ENCODE peak calls at places on chromosomes 2 and 18, in six cellular contexts. K is GM03348; N is Calu3; H is activated T-helper 1 cell treated with Interleukin-2 at 50 U/mL for 16 hours; T is fibroblast of lung; V is activated naive CD4-positive, alpha-beta T cell. E is an unnamed sample.

GRCh38 chr2:201507725-201508124 is 56.2 kb downstream of the STRADB start:
- DNase-seq in K (no peak), N (no peak), H (no peak), T (no peak), V (no peak), E (no peak)

GRCh38 chr2:239092571-239093294 is 244.8 kb downstream of the TWIST2 start:
- DNase-seq in K (no peak), N (no peak), H (no peak), T (no peak), V (no peak), E (no peak)

GRCh38 chr2:3728104-3729054 is 25.0 kb downstream of the DCDC2C start:
- DNase-seq in K (peak; percentile 79), N (peak; percentile 7), H (no peak), T (peak; percentile 76), V (no peak), E (peak; percentile 63)

GRCh38 chr2:73984922-73985317 is 210 bp downstream of the TET3 start:
- DNase-seq in K (peak; percentile 55), N (peak; percentile 75), H (peak; percentile 57), T (no peak), V (peak; percentile 65), E (no peak)

GRCh38 chr2:71004857-71005256 is 10.2 kb upstream of the TEX261 start:
- DNase-seq in K (peak; percentile 2), N (no peak), H (no peak), T (no peak), V (no peak), E (no peak)

GRCh38 chr2:148680462-148680861 is 35.9 kb downstream of the EPC2 start:
- DNase-seq in K (no peak), N (no peak), H (no peak), T (peak; percentile 19), V (no peak), E (peak; percentile 22)

GRCh38 chr2:105321875-105322646 is 7.5 kb downstream of the TGFBRAP1 start:
- DNase-seq in K (no peak), N (no peak), H (no peak), T (no peak), V (no peak), E (no peak)

GRCh38 chr2:167697194-167697593 is 550.2 kb downstream of the STK39 start:
- DNase-seq in K (no peak), N (no peak), H (no peak), T (no peak), V (no peak), E (no peak)

GRCh38 chr18:46386788-46387187 is 270.2 kb downstream of the LOXHD1 start:
- DNase-seq in K (peak; percentile 29), N (no peak), H (no peak), T (no peak), V (no peak), E (no peak)

GRCh38 chr2:212994976-212995375 is 156.4 kb downstream of the IKZF2 start:
- DNase-seq in K (no peak), N (no peak), H (no peak), T (peak; percentile 22), V (no peak), E (no peak)

GRCh38 chr18:63758616-63759015 is 16.6 kb upstream of the SERPINB7 start:
- DNase-seq in K (no peak), N (no peak), H (no peak), T (no peak), V (no peak), E (no peak)

GRCh38 chr2:134021830-134022524 is 231.9 kb upstream of the MGAT5 start:
- DNase-seq in K (no peak), N (no peak), H (no peak), T (no peak), V (no peak), E (no peak)

GRCh38 chr2:224925822-224926124 is 116.5 kb downstream of the DOCK10 start:
- DNase-seq in K (no peak), N (no peak), H (no peak), T (peak; percentile 33), V (no peak), E (peak; percentile 14)

GRCh38 chr2:170084820-170085475 is 93.0 kb upstream of the MYO3B start:
- DNase-seq in K (no peak), N (no peak), H (no peak), T (peak; percentile 16), V (no peak), E (no peak)

GRCh38 chr2:196249860-196250259 is 78.5 kb upstream of the STK17B start:
- DNase-seq in K (peak; percentile 25), N (peak; percentile 31), H (no peak), T (peak; percentile 29), V (no peak), E (no peak)

GRCh38 chr2:232363784-232364615 is 14.6 kb upstream of the ALPP start:
- DNase-seq in K (no peak), N (no peak), H (no peak), T (peak; percentile 23), V (no peak), E (no peak)

GRCh38 chr18:62717059-62717849 is 1.9 kb downstream of the PHLPP1 start:
- DNase-seq in K (peak; percentile 29), N (peak; percentile 45), H (peak; percentile 15), T (peak; percentile 52), V (peak; percentile 23), E (peak; percentile 48)

GRCh38 chr2:9630001-9630749 is 622 bp downstream of the YWHAQ start:
- DNase-seq in K (peak; percentile 84), N (peak; percentile 78), H (peak; percentile 57), T (peak; percentile 67), V (peak; percentile 65), E (peak; percentile 65)

GRCh38 chr2:33134086-33134763 is 187.5 kb downstream of the LTBP1 start:
- DNase-seq in K (peak; percentile 83), N (peak; percentile 20), H (no peak), T (peak; percentile 100), V (no peak), E (peak; percentile 98)

GRCh38 chr2:231935207-231935524 is 9.0 kb upstream of the NPPC start:
- DNase-seq in K (no peak), N (no peak), H (no peak), T (no peak), V (no peak), E (peak; percentile 18)

GRCh38 chr2:41698787-41699422 is 348.9 kb upstream of the PKDCC start:
- DNase-seq in K (peak; percentile 53), N (peak; percentile 39), H (no peak), T (peak; percentile 17), V (no peak), E (peak; percentile 35)

GRCh38 chr2:235908826-235909225 is 259.4 kb downstream of the GBX2 start:
- DNase-seq in K (no peak), N (no peak), H (no peak), T (no peak), V (no peak), E (no peak)

GRCh38 chr2:27655155-27655951 is 8.1 kb downstream of the SUPT7L start:
- DNase-seq in K (no peak), N (no peak), H (no peak), T (peak; percentile 52), V (no peak), E (peak; percentile 63)

GRCh38 chr2:119261498-119262225 is 38.0 kb downstream of the STEAP3 start:
- DNase-seq in K (no peak), N (no peak), H (no peak), T (no peak), V (no peak), E (no peak)

GRCh38 chr2:201854841-201855240 is 48.5 kb downstream of the CDK15 start:
- DNase-seq in K (peak; percentile 33), N (peak; percentile 14), H (no peak), T (no peak), V (no peak), E (no peak)

GRCh38 chr2:74555610-74556103 is 1.1 kb downstream of the DOK1 start:
- DNase-seq in K (no peak), N (no peak), H (no peak), T (no peak), V (no peak), E (no peak)

GRCh38 chr2:121356058-121356640 is 71.1 kb upstream of the TFCP2L1 start:
- DNase-seq in K (peak; percentile 81), N (peak; percentile 63), H (no peak), T (peak; percentile 80), V (no peak), E (peak; percentile 82)

GRCh38 chr18:79933765-79934164 is 17.7 kb downstream of the SLC66A2 start:
- DNase-seq in K (peak; percentile 62), N (no peak), H (no peak), T (no peak), V (no peak), E (peak; percentile 49)

GRCh38 chr18:67770520-67770919 is 254.0 kb upstream of the DSEL start:
- DNase-seq in K (no peak), N (no peak), H (no peak), T (no peak), V (no peak), E (no peak)

GRCh38 chr2:134619250-134619649 is 99.5 kb downstream of the TMEM163 start:
- DNase-seq in K (no peak), N (no peak), H (no peak), T (no peak), V (no peak), E (no peak)

GRCh38 chr2:127535422-127535901 is at the start of gene MYO7B:
- DNase-seq in K (no peak), N (no peak), H (no peak), T (no peak), V (no peak), E (no peak)

GRCh38 chr2:99476629-99477028 is 13.2 kb downstream of the REV1 start:
- DNase-seq in K (no peak), N (no peak), H (no peak), T (no peak), V (no peak), E (no peak)

GRCh38 chr2:109046925-109047508 is 58.0 kb upstream of the EDAR start:
- DNase-seq in K (no peak), N (peak; percentile 20), H (no peak), T (no peak), V (no peak), E (no peak)

GRCh38 chr2:239558661-239559060 is 157.8 kb upstream of the HDAC4 start:
- DNase-seq in K (no peak), N (no peak), H (no peak), T (no peak), V (no peak), E (no peak)